ENCODE peak calls at places on chromosomes 1 and 21, in nine cellular contexts. I is A549, K is SK-N-SH, G is K562, M is GM23338, A is HepG2, H is HCT116, Z is Panc1, V is GM12878. O is an unnamed sample.

GRCh38 chr1:9340864-9341263 is 48.2 kb downstream of the SPSB1 start:
- DNase-seq in I (no peak), K (no peak), G (no peak), M (no peak), A (no peak), H (no peak), Z (no peak), V (no peak), O (no peak)

GRCh38 chr1:180252638-180253536 is 22.8 kb downstream of the LHX4 start:
- DNase-seq in I (peak; percentile 71), K (peak; percentile 81), G (peak; percentile 87), M (peak; percentile 93), A (peak; percentile 51), H (peak; percentile 51), Z (peak; percentile 58), V (peak; percentile 37), O (peak; percentile 61)

GRCh38 chr1:171898956-171899355 is 57.7 kb downstream of the DNM3 start:
- DNase-seq in I (no peak), K (peak; percentile 10), G (no peak), M (peak; percentile 68), A (no peak), H (no peak), Z (no peak), V (no peak), O (no peak)

GRCh38 chr21:17513214-17514123 is 626 bp downstream of the CXADR start:
- DNase-seq in I (no peak), K (peak; percentile 74), G (peak; percentile 17), M (peak; percentile 52), A (peak; percentile 16), H (no peak), Z (no peak), V (no peak), O (no peak)

GRCh38 chr1:248841702-248842395 is 3.8 kb downstream of the ZNF672 start:
- DNase-seq in I (no peak), K (no peak), G (no peak), M (peak; percentile 74), A (peak; percentile 42), H (no peak), Z (no peak), V (no peak), O (no peak)

GRCh38 chr1:107264561-107264960 is 123.7 kb downstream of the NTNG1 start:
- DNase-seq in I (no peak), K (no peak), G (no peak), M (no peak), A (no peak), H (no peak), Z (no peak), V (no peak), O (no peak)

GRCh38 chr1:38529337-38529860 is 330.2 kb downstream of the RRAGC start:
- DNase-seq in I (no peak), K (no peak), G (no peak), M (no peak), A (no peak), H (no peak), Z (no peak), V (no peak), O (no peak)

GRCh38 chr1:54850737-54851136 is 36.3 kb downstream of the DHCR24 start:
- DNase-seq in I (no peak), K (no peak), G (no peak), M (no peak), A (no peak), H (no peak), Z (no peak), V (no peak), O (no peak)

GRCh38 chr1:12629521-12629956 is 11.5 kb upstream of the DHRS3 start:
- DNase-seq in I (no peak), K (no peak), G (no peak), M (peak; percentile 87), A (no peak), H (no peak), Z (no peak), V (no peak), O (no peak)

GRCh38 chr21:18218331-18218730 is 26.3 kb upstream of the CHODL start:
- DNase-seq in I (no peak), K (no peak), G (no peak), M (peak; percentile 3), A (no peak), H (no peak), Z (no peak), V (no peak), O (no peak)

GRCh38 chr21:45544449-45545235 is 2.4 kb upstream of the SLC19A1 start:
- DNase-seq in I (no peak), K (no peak), G (no peak), M (no peak), A (no peak), H (no peak), Z (no peak), V (no peak), O (no peak)

GRCh38 chr1:215631489-215631888 is 64.4 kb downstream of the KCTD3 start:
- DNase-seq in I (no peak), K (no peak), G (no peak), M (no peak), A (no peak), H (no peak), Z (no peak), V (no peak), O (no peak)

GRCh38 chr1:37890378-37891014 is 31.1 kb upstream of the MTF1 start:
- DNase-seq in I (peak; percentile 14), K (peak; percentile 56), G (peak; percentile 58), M (peak; percentile 66), A (peak; percentile 75), H (peak; percentile 23), Z (peak; percentile 28), V (peak; percentile 16), O (peak; percentile 28)

GRCh38 chr1:116219651-116220434 is 108.6 kb downstream of the MAB21L3 start:
- DNase-seq in I (no peak), K (no peak), G (no peak), M (no peak), A (no peak), H (no peak), Z (no peak), V (no peak), O (no peak)

GRCh38 chr1:116224111-116224510 is 112.9 kb downstream of the MAB21L3 start:
- DNase-seq in I (no peak), K (no peak), G (no peak), M (no peak), A (no peak), H (no peak), Z (no peak), V (no peak), O (no peak)

GRCh38 chr1:116224561-116224960 is 113.4 kb downstream of the MAB21L3 start:
- DNase-seq in I (no peak), K (no peak), G (no peak), M (no peak), A (no peak), H (no peak), Z (no peak), V (no peak), O (no peak)

DNA sequence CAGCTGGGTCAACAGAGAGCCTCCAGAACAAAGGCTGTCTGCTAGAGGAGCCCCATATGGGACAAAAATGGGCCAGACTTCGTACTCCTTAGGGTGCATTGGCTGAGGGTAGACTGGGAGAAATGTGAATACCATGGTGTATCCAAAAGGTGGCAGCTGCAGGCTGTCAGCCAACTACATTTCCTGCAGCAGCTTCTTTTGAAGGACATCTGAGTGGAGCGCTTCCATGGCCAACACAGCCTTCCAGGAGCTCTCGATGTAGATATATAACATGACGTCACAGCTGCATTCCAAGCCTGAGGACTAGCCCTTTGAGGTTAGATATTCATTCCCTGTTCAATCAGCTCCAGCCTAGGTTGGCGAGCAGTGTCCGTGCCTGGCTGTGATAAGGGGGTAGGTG is 107.7 kb downstream of the MAB21L3 start:
- DNase-seq in I (no peak), K (no peak), G (no peak), M (no peak), A (peak; percentile 14), H (no peak), Z (no peak), V (no peak), O (no peak)
- TF ChIP-seq REST in I (no peak), K (no peak), G (no peak), M (no peak), A (no peak), H (no peak), Z (no peak), V (no peak), O (no peak)

GRCh38 chr1:1255627-1256026 is 9.1 kb upstream of the C1QTNF12 start:
- DNase-seq in I (no peak), K (no peak), G (no peak), M (no peak), A (no peak), H (no peak), Z (no peak), V (no peak), O (no peak)

GRCh38 chr1:1255078-1255477 is 8.6 kb upstream of the C1QTNF12 start:
- DNase-seq in I (no peak), K (no peak), G (no peak), M (no peak), A (no peak), H (no peak), Z (no peak), V (no peak), O (no peak)

GRCh38 chr1:1253314-1253713 is 6.8 kb upstream of the C1QTNF12 start:
- DNase-seq in I (no peak), K (no peak), G (no peak), M (no peak), A (no peak), H (no peak), Z (no peak), V (no peak), O (no peak)

GRCh38 chr1:1253972-1254666 is 7.6 kb upstream of the C1QTNF12 start:
- DNase-seq in I (no peak), K (no peak), G (no peak), M (no peak), A (no peak), H (no peak), Z (no peak), V (no peak), O (no peak)

DNA sequence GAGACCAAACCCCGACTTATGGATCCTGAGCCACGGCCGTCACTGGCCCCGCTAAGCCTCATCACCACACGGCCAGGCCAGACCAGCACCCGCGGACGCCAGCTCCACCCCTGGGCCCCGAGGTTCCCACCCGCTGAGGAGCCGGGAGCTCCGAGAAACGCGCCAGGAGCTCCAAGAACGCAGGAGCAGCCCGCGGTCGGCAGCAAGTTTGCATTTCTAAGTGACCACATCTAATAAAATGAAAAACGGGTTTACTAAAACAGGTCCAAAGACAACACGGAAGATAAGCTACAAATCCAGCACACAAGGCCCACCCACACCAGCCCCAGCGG is 8.1 kb upstream of the C1QTNF12 start:
- DNase-seq in I (no peak), K (no peak), G (no peak), M (no peak), A (no peak), H (no peak), Z (no peak), V (no peak), O (no peak)
- TF ChIP-seq REST in I (no peak), K (no peak), G (no peak), M (no peak), A (no peak), H (no peak), Z (no peak), V (no peak), O (no peak)

GRCh38 chr21:36902793-36903192 is 63.7 kb downstream of the HLCS start:
- DNase-seq in I (no peak), K (no peak), G (no peak), M (peak; percentile 33), A (no peak), H (no peak), Z (no peak), V (no peak), O (no peak)
- TF ChIP-seq REST in I (no peak), K (peak; percentile 78), G (no peak), M (peak; percentile 56), A (no peak), H (no peak), Z (no peak), V (peak; percentile 50), O (peak; percentile 69)

GRCh38 chr1:148307583-148308185 is 155.6 kb upstream of the NBPF11 start:
- DNase-seq in I (no peak), K (no peak), G (no peak), M (no peak), A (no peak), H (no peak), Z (no peak), V (no peak), O (peak; percentile 42)
- TF ChIP-seq REST in I (no peak), K (no peak), G (no peak), M (no peak), A (no peak), H (no peak), Z (no peak), V (no peak), O (no peak)